ENCODE peak calls at places on chromosomes 1 and 21, in six cellular contexts. One of them, this sample, is unnamed.

GRCh38 chr1:198101716-198102453 is 54.9 kb upstream of the NEK7 start:
- DNase-seq in H4: no peak
- DNase-seq in stimulated activated CD4-positive, alpha-beta T cell treated with anti-CD3 and anti-CD28 coated beads, Interleukin-4, amount 100 ng/mL, for 24 hours: no peak
- DNase-seq in GM13977: no peak
- DNase-seq in cardiac septum: no peak
- DNase-seq in stimulated activated CD8-positive, alpha-beta memory T cell treated with anti-CD3 and anti-CD28 coated beads, Interleukin-4, amount 100 ng/mL, for 1 hour: no peak
- DNase-seq in this sample: no peak

GRCh38 chr21:29231781-29232548 is 66.8 kb upstream of the BACH1 start:
- DNase-seq in stimulated activated CD8-positive, alpha-beta memory T cell treated with anti-CD3 and anti-CD28 coated beads, Interleukin-4, amount 100 ng/mL, for 1 hour: no peak
- DNase-seq in stimulated activated CD4-positive, alpha-beta T cell treated with anti-CD3 and anti-CD28 coated beads, Interleukin-4, amount 100 ng/mL, for 24 hours: no peak
- DNase-seq in H4: no peak
- DNase-seq in GM13977: no peak
- DNase-seq in cardiac septum: no peak
- DNase-seq in this sample: no peak

GRCh38 chr1:218620956-218621355 is 275.8 kb downstream of the TGFB2 start:
- DNase-seq in stimulated activated CD4-positive, alpha-beta T cell treated with anti-CD3 and anti-CD28 coated beads, Interleukin-4, amount 100 ng/mL, for 24 hours: no peak
- DNase-seq in cardiac septum: no peak
- DNase-seq in stimulated activated CD8-positive, alpha-beta memory T cell treated with anti-CD3 and anti-CD28 coated beads, Interleukin-4, amount 100 ng/mL, for 1 hour: no peak
- DNase-seq in H4: no peak
- DNase-seq in GM13977: no peak
- DNase-seq in this sample: no peak

GRCh38 chr1:45767035-45767434 is 16.6 kb upstream of the IPP start:
- DNase-seq in cardiac septum: no peak
- DNase-seq in stimulated activated CD8-positive, alpha-beta memory T cell treated with anti-CD3 and anti-CD28 coated beads, Interleukin-4, amount 100 ng/mL, for 1 hour: no peak
- DNase-seq in H4: no peak
- DNase-seq in stimulated activated CD4-positive, alpha-beta T cell treated with anti-CD3 and anti-CD28 coated beads, Interleukin-4, amount 100 ng/mL, for 24 hours: no peak
- DNase-seq in GM13977: no peak
- DNase-seq in this sample: no peak

GRCh38 chr1:6209661-6210605 is 4.0 kb downstream of the RNF207 start:
- DNase-seq in GM13977: no peak
- DNase-seq in stimulated activated CD4-positive, alpha-beta T cell treated with anti-CD3 and anti-CD28 coated beads, Interleukin-4, amount 100 ng/mL, for 24 hours: peak; percentile 33
- DNase-seq in H4: no peak
- DNase-seq in stimulated activated CD8-positive, alpha-beta memory T cell treated with anti-CD3 and anti-CD28 coated beads, Interleukin-4, amount 100 ng/mL, for 1 hour: no peak
- DNase-seq in cardiac septum: no peak
- DNase-seq in this sample: no peak

GRCh38 chr1:152969036-152969435 is 1.4 kb upstream of the SPRR4 start:
- DNase-seq in stimulated activated CD8-positive, alpha-beta memory T cell treated with anti-CD3 and anti-CD28 coated beads, Interleukin-4, amount 100 ng/mL, for 1 hour: no peak
- DNase-seq in stimulated activated CD4-positive, alpha-beta T cell treated with anti-CD3 and anti-CD28 coated beads, Interleukin-4, amount 100 ng/mL, for 24 hours: no peak
- DNase-seq in H4: no peak
- DNase-seq in GM13977: no peak
- DNase-seq in cardiac septum: no peak
- DNase-seq in this sample: no peak

GRCh38 chr1:94654031-94654430 is 112.5 kb upstream of the F3 start:
- DNase-seq in H4: peak; percentile 35
- DNase-seq in GM13977: no peak
- DNase-seq in cardiac septum: no peak
- DNase-seq in stimulated activated CD8-positive, alpha-beta memory T cell treated with anti-CD3 and anti-CD28 coated beads, Interleukin-4, amount 100 ng/mL, for 1 hour: no peak
- DNase-seq in stimulated activated CD4-positive, alpha-beta T cell treated with anti-CD3 and anti-CD28 coated beads, Interleukin-4, amount 100 ng/mL, for 24 hours: no peak
- DNase-seq in this sample: no peak

GRCh38 chr1:174800221-174800791 is 199.4 kb upstream of the CACYBP start:
- DNase-seq in H4: no peak
- DNase-seq in stimulated activated CD8-positive, alpha-beta memory T cell treated with anti-CD3 and anti-CD28 coated beads, Interleukin-4, amount 100 ng/mL, for 1 hour: no peak
- DNase-seq in cardiac septum: no peak
- DNase-seq in GM13977: no peak
- DNase-seq in stimulated activated CD4-positive, alpha-beta T cell treated with anti-CD3 and anti-CD28 coated beads, Interleukin-4, amount 100 ng/mL, for 24 hours: peak; percentile 7
- DNase-seq in this sample: no peak

GRCh38 chr1:72281637-72282270 is 585 bp downstream of the NEGR1 start:
- DNase-seq in stimulated activated CD8-positive, alpha-beta memory T cell treated with anti-CD3 and anti-CD28 coated beads, Interleukin-4, amount 100 ng/mL, for 1 hour: no peak
- DNase-seq in H4: peak; percentile 7
- DNase-seq in stimulated activated CD4-positive, alpha-beta T cell treated with anti-CD3 and anti-CD28 coated beads, Interleukin-4, amount 100 ng/mL, for 24 hours: no peak
- DNase-seq in cardiac septum: no peak
- DNase-seq in GM13977: no peak
- DNase-seq in this sample: no peak

GRCh38 chr1:226223786-226224244 is 351 bp downstream of the MIXL1 start:
- DNase-seq in H4: no peak
- DNase-seq in stimulated activated CD8-positive, alpha-beta memory T cell treated with anti-CD3 and anti-CD28 coated beads, Interleukin-4, amount 100 ng/mL, for 1 hour: no peak
- DNase-seq in stimulated activated CD4-positive, alpha-beta T cell treated with anti-CD3 and anti-CD28 coated beads, Interleukin-4, amount 100 ng/mL, for 24 hours: no peak
- DNase-seq in GM13977: peak; percentile 72
- DNase-seq in cardiac septum: no peak
- DNase-seq in this sample: no peak

GRCh38 chr1:110341146-110341871 is 2.1 kb downstream of the RBM15 start:
- DNase-seq in stimulated activated CD4-positive, alpha-beta T cell treated with anti-CD3 and anti-CD28 coated beads, Interleukin-4, amount 100 ng/mL, for 24 hours: no peak
- DNase-seq in cardiac septum: no peak
- DNase-seq in GM13977: no peak
- DNase-seq in stimulated activated CD8-positive, alpha-beta memory T cell treated with anti-CD3 and anti-CD28 coated beads, Interleukin-4, amount 100 ng/mL, for 1 hour: no peak
- DNase-seq in H4: no peak
- DNase-seq in this sample: no peak

GRCh38 chr1:235673981-235674380 is 24.4 kb upstream of the GNG4 start:
- DNase-seq in stimulated activated CD8-positive, alpha-beta memory T cell treated with anti-CD3 and anti-CD28 coated beads, Interleukin-4, amount 100 ng/mL, for 1 hour: no peak
- DNase-seq in stimulated activated CD4-positive, alpha-beta T cell treated with anti-CD3 and anti-CD28 coated beads, Interleukin-4, amount 100 ng/mL, for 24 hours: no peak
- DNase-seq in GM13977: no peak
- DNase-seq in H4: no peak
- DNase-seq in cardiac septum: no peak
- DNase-seq in this sample: no peak

GRCh38 chr1:151511636-151512215 is 539 bp downstream of the CGN start:
- DNase-seq in GM13977: peak; percentile 40
- DNase-seq in stimulated activated CD8-positive, alpha-beta memory T cell treated with anti-CD3 and anti-CD28 coated beads, Interleukin-4, amount 100 ng/mL, for 1 hour: no peak
- DNase-seq in H4: peak; percentile 35
- DNase-seq in cardiac septum: no peak
- DNase-seq in stimulated activated CD4-positive, alpha-beta T cell treated with anti-CD3 and anti-CD28 coated beads, Interleukin-4, amount 100 ng/mL, for 24 hours: peak; percentile 11
- DNase-seq in this sample: no peak

GRCh38 chr1:24126023-24126671 is 14.2 kb upstream of the MYOM3 start:
- DNase-seq in stimulated activated CD4-positive, alpha-beta T cell treated with anti-CD3 and anti-CD28 coated beads, Interleukin-4, amount 100 ng/mL, for 24 hours: no peak
- DNase-seq in cardiac septum: no peak
- DNase-seq in GM13977: no peak
- DNase-seq in H4: no peak
- DNase-seq in stimulated activated CD8-positive, alpha-beta memory T cell treated with anti-CD3 and anti-CD28 coated beads, Interleukin-4, amount 100 ng/mL, for 1 hour: no peak
- DNase-seq in this sample: no peak

GRCh38 chr21:31872072-31872451 is 758 bp upstream of the HUNK start:
- DNase-seq in stimulated activated CD4-positive, alpha-beta T cell treated with anti-CD3 and anti-CD28 coated beads, Interleukin-4, amount 100 ng/mL, for 24 hours: no peak
- DNase-seq in H4: no peak
- DNase-seq in GM13977: no peak
- DNase-seq in cardiac septum: no peak
- DNase-seq in stimulated activated CD8-positive, alpha-beta memory T cell treated with anti-CD3 and anti-CD28 coated beads, Interleukin-4, amount 100 ng/mL, for 1 hour: no peak
- DNase-seq in this sample: no peak

GRCh38 chr1:59357645-59358044 is 60.8 kb downstream of the FGGY start:
- DNase-seq in cardiac septum: no peak
- DNase-seq in GM13977: no peak
- DNase-seq in H4: no peak
- DNase-seq in stimulated activated CD8-positive, alpha-beta memory T cell treated with anti-CD3 and anti-CD28 coated beads, Interleukin-4, amount 100 ng/mL, for 1 hour: no peak
- DNase-seq in stimulated activated CD4-positive, alpha-beta T cell treated with anti-CD3 and anti-CD28 coated beads, Interleukin-4, amount 100 ng/mL, for 24 hours: no peak
- DNase-seq in this sample: no peak

GRCh38 chr1:1208713-1209433 is 2.5 kb upstream of the TNFRSF18 start:
- DNase-seq in stimulated activated CD8-positive, alpha-beta memory T cell treated with anti-CD3 and anti-CD28 coated beads, Interleukin-4, amount 100 ng/mL, for 1 hour: no peak
- DNase-seq in stimulated activated CD4-positive, alpha-beta T cell treated with anti-CD3 and anti-CD28 coated beads, Interleukin-4, amount 100 ng/mL, for 24 hours: peak; percentile 57
- DNase-seq in cardiac septum: no peak
- DNase-seq in GM13977: peak; percentile 75
- DNase-seq in H4: peak; percentile 55
- DNase-seq in this sample: no peak

GRCh38 chr1:205535096-205535495 is 30.6 kb downstream of the CDK18 start:
- DNase-seq in H4: no peak
- DNase-seq in stimulated activated CD8-positive, alpha-beta memory T cell treated with anti-CD3 and anti-CD28 coated beads, Interleukin-4, amount 100 ng/mL, for 1 hour: no peak
- DNase-seq in GM13977: no peak
- DNase-seq in stimulated activated CD4-positive, alpha-beta T cell treated with anti-CD3 and anti-CD28 coated beads, Interleukin-4, amount 100 ng/mL, for 24 hours: no peak
- DNase-seq in cardiac septum: peak; percentile 15
- DNase-seq in this sample: no peak

GRCh38 chr1:244749230-244750016 is 86.0 kb upstream of the COX20 start:
- DNase-seq in stimulated activated CD8-positive, alpha-beta memory T cell treated with anti-CD3 and anti-CD28 coated beads, Interleukin-4, amount 100 ng/mL, for 1 hour: no peak
- DNase-seq in H4: no peak
- DNase-seq in GM13977: no peak
- DNase-seq in stimulated activated CD4-positive, alpha-beta T cell treated with anti-CD3 and anti-CD28 coated beads, Interleukin-4, amount 100 ng/mL, for 24 hours: no peak
- DNase-seq in cardiac septum: no peak
- DNase-seq in this sample: no peak

GRCh38 chr1:173527151-173527826 is 50.2 kb downstream of the PRDX6 start:
- DNase-seq in GM13977: no peak
- DNase-seq in stimulated activated CD4-positive, alpha-beta T cell treated with anti-CD3 and anti-CD28 coated beads, Interleukin-4, amount 100 ng/mL, for 24 hours: no peak
- DNase-seq in cardiac septum: no peak
- DNase-seq in H4: no peak
- DNase-seq in stimulated activated CD8-positive, alpha-beta memory T cell treated with anti-CD3 and anti-CD28 coated beads, Interleukin-4, amount 100 ng/mL, for 1 hour: no peak
- DNase-seq in this sample: no peak

GRCh38 chr1:55374801-55375616 is 159.8 kb upstream of the USP24 start:
- DNase-seq in stimulated activated CD8-positive, alpha-beta memory T cell treated with anti-CD3 and anti-CD28 coated beads, Interleukin-4, amount 100 ng/mL, for 1 hour: no peak
- DNase-seq in H4: no peak
- DNase-seq in cardiac septum: no peak
- DNase-seq in stimulated activated CD4-positive, alpha-beta T cell treated with anti-CD3 and anti-CD28 coated beads, Interleukin-4, amount 100 ng/mL, for 24 hours: no peak
- DNase-seq in GM13977: no peak
- DNase-seq in this sample: no peak

GRCh38 chr1:152986578-152986977 is 2.7 kb downstream of the SPRR1A start:
- DNase-seq in stimulated activated CD4-positive, alpha-beta T cell treated with anti-CD3 and anti-CD28 coated beads, Interleukin-4, amount 100 ng/mL, for 24 hours: no peak
- DNase-seq in stimulated activated CD8-positive, alpha-beta memory T cell treated with anti-CD3 and anti-CD28 coated beads, Interleukin-4, amount 100 ng/mL, for 1 hour: no peak
- DNase-seq in GM13977: no peak
- DNase-seq in H4: no peak
- DNase-seq in cardiac septum: no peak
- DNase-seq in this sample: no peak

GRCh38 chr1:37478451-37478871 is 4.1 kb downstream of the ZC3H12A start:
- DNase-seq in stimulated activated CD8-positive, alpha-beta memory T cell treated with anti-CD3 and anti-CD28 coated beads, Interleukin-4, amount 100 ng/mL, for 1 hour: no peak
- DNase-seq in stimulated activated CD4-positive, alpha-beta T cell treated with anti-CD3 and anti-CD28 coated beads, Interleukin-4, amount 100 ng/mL, for 24 hours: peak; percentile 75
- DNase-seq in GM13977: no peak
- DNase-seq in H4: no peak
- DNase-seq in cardiac septum: no peak
- DNase-seq in this sample: no peak

GRCh38 chr1:206036661-206037455 is 13.2 kb upstream of the CTSE start:
- DNase-seq in cardiac septum: no peak
- DNase-seq in H4: no peak
- DNase-seq in stimulated activated CD8-positive, alpha-beta memory T cell treated with anti-CD3 and anti-CD28 coated beads, Interleukin-4, amount 100 ng/mL, for 1 hour: no peak
- DNase-seq in GM13977: no peak
- DNase-seq in stimulated activated CD4-positive, alpha-beta T cell treated with anti-CD3 and anti-CD28 coated beads, Interleukin-4, amount 100 ng/mL, for 24 hours: no peak
- DNase-seq in this sample: no peak

GRCh38 chr1:171867231-171867630 is 25.9 kb downstream of the DNM3 start:
- DNase-seq in GM13977: no peak
- DNase-seq in H4: no peak
- DNase-seq in cardiac septum: no peak
- DNase-seq in stimulated activated CD4-positive, alpha-beta T cell treated with anti-CD3 and anti-CD28 coated beads, Interleukin-4, amount 100 ng/mL, for 24 hours: no peak
- DNase-seq in stimulated activated CD8-positive, alpha-beta memory T cell treated with anti-CD3 and anti-CD28 coated beads, Interleukin-4, amount 100 ng/mL, for 1 hour: no peak
- DNase-seq in this sample: no peak

GRCh38 chr1:90810006-90810405 is 92.9 kb upstream of the BARHL2 start:
- DNase-seq in cardiac septum: no peak
- DNase-seq in stimulated activated CD4-positive, alpha-beta T cell treated with anti-CD3 and anti-CD28 coated beads, Interleukin-4, amount 100 ng/mL, for 24 hours: no peak
- DNase-seq in GM13977: no peak
- DNase-seq in stimulated activated CD8-positive, alpha-beta memory T cell treated with anti-CD3 and anti-CD28 coated beads, Interleukin-4, amount 100 ng/mL, for 1 hour: no peak
- DNase-seq in H4: no peak
- DNase-seq in this sample: no peak

GRCh38 chr21:25688284-25689035 is 46.2 kb downstream of the ATP5PF start:
- DNase-seq in cardiac septum: no peak
- DNase-seq in H4: no peak
- DNase-seq in stimulated activated CD4-positive, alpha-beta T cell treated with anti-CD3 and anti-CD28 coated beads, Interleukin-4, amount 100 ng/mL, for 24 hours: no peak
- DNase-seq in GM13977: no peak
- DNase-seq in stimulated activated CD8-positive, alpha-beta memory T cell treated with anti-CD3 and anti-CD28 coated beads, Interleukin-4, amount 100 ng/mL, for 1 hour: no peak
- DNase-seq in this sample: no peak

GRCh38 chr1:70656371-70656770 is 245.3 kb downstream of the CTH start:
- DNase-seq in GM13977: no peak
- DNase-seq in stimulated activated CD8-positive, alpha-beta memory T cell treated with anti-CD3 and anti-CD28 coated beads, Interleukin-4, amount 100 ng/mL, for 1 hour: no peak
- DNase-seq in H4: no peak
- DNase-seq in cardiac septum: no peak
- DNase-seq in stimulated activated CD4-positive, alpha-beta T cell treated with anti-CD3 and anti-CD28 coated beads, Interleukin-4, amount 100 ng/mL, for 24 hours: no peak
- DNase-seq in this sample: no peak

GRCh38 chr1:97101523-97101922 is 379.9 kb downstream of the PTBP2 start:
- DNase-seq in cardiac septum: no peak
- DNase-seq in stimulated activated CD8-positive, alpha-beta memory T cell treated with anti-CD3 and anti-CD28 coated beads, Interleukin-4, amount 100 ng/mL, for 1 hour: no peak
- DNase-seq in GM13977: no peak
- DNase-seq in H4: no peak
- DNase-seq in stimulated activated CD4-positive, alpha-beta T cell treated with anti-CD3 and anti-CD28 coated beads, Interleukin-4, amount 100 ng/mL, for 24 hours: no peak
- DNase-seq in this sample: no peak

GRCh38 chr1:153633161-153633746 is 612 bp upstream of the CHTOP start:
- DNase-seq in stimulated activated CD8-positive, alpha-beta memory T cell treated with anti-CD3 and anti-CD28 coated beads, Interleukin-4, amount 100 ng/mL, for 1 hour: no peak
- DNase-seq in GM13977: no peak
- DNase-seq in H4: no peak
- DNase-seq in cardiac septum: peak; percentile 26
- DNase-seq in stimulated activated CD4-positive, alpha-beta T cell treated with anti-CD3 and anti-CD28 coated beads, Interleukin-4, amount 100 ng/mL, for 24 hours: no peak
- DNase-seq in this sample: no peak